ENCODE peak calls at places on chromosomes 11 and 22, in eight cellular contexts. One of them, this sample, is unnamed.

GRCh38 chr11:126246636-126247035 is 22.1 kb downstream of the SRPRA start:
- DNase-seq in endodermal cell: no peak
- DNase-seq in ACHN: no peak
- DNase-seq in EH: peak; percentile 45
- DNase-seq in midbrain: no peak
- DNase-seq in GM12892: no peak
- DNase-seq in amniotic stem cell: no peak
- DNase-seq in putamen: no peak
- DNase-seq in this sample: no peak

GRCh38 chr11:95398437-95399112 is 167.6 kb upstream of the SESN3 start:
- DNase-seq in endodermal cell: no peak
- DNase-seq in ACHN: no peak
- DNase-seq in EH: no peak
- DNase-seq in midbrain: no peak
- DNase-seq in GM12892: no peak
- DNase-seq in amniotic stem cell: no peak
- DNase-seq in putamen: no peak
- DNase-seq in this sample: no peak

GRCh38 chr11:45658292-45658991 is 7.0 kb downstream of the CHST1 start:
- DNase-seq in endodermal cell: peak; percentile 88
- DNase-seq in ACHN: no peak
- DNase-seq in EH: peak; percentile 79
- DNase-seq in midbrain: peak; percentile 49
- DNase-seq in GM12892: no peak
- DNase-seq in amniotic stem cell: peak; percentile 27
- DNase-seq in putamen: no peak
- DNase-seq in this sample: peak; percentile 71

GRCh38 chr11:57514538-57515331 is 767 bp downstream of the SLC43A1 start:
- DNase-seq in endodermal cell: peak; percentile 81
- DNase-seq in ACHN: no peak
- DNase-seq in EH: peak; percentile 57
- DNase-seq in midbrain: no peak
- DNase-seq in GM12892: peak; percentile 62
- DNase-seq in amniotic stem cell: no peak
- DNase-seq in putamen: no peak
- DNase-seq in this sample: no peak

GRCh38 chr11:69808708-69809107 is 10.5 kb downstream of the FGF3 start:
- DNase-seq in endodermal cell: peak; percentile 75
- DNase-seq in ACHN: no peak
- DNase-seq in EH: peak; percentile 61
- DNase-seq in midbrain: no peak
- DNase-seq in GM12892: no peak
- DNase-seq in amniotic stem cell: no peak
- DNase-seq in putamen: no peak
- DNase-seq in this sample: no peak

GRCh38 chr11:359181-359714 is 10.1 kb upstream of the B4GALNT4 start:
- DNase-seq in endodermal cell: no peak
- DNase-seq in ACHN: no peak
- DNase-seq in EH: no peak
- DNase-seq in midbrain: no peak
- DNase-seq in GM12892: no peak
- DNase-seq in amniotic stem cell: no peak
- DNase-seq in putamen: no peak
- DNase-seq in this sample: no peak

GRCh38 chr11:68574308-68574707 is 110.0 kb upstream of the GAL start:
- DNase-seq in endodermal cell: no peak
- DNase-seq in ACHN: no peak
- DNase-seq in EH: peak; percentile 39
- DNase-seq in midbrain: no peak
- DNase-seq in GM12892: no peak
- DNase-seq in amniotic stem cell: no peak
- DNase-seq in putamen: no peak
- DNase-seq in this sample: no peak

GRCh38 chr11:35274909-35275807 is 136.2 kb downstream of the CD44 start:
- DNase-seq in endodermal cell: peak; percentile 54
- DNase-seq in ACHN: no peak
- DNase-seq in EH: peak; percentile 63
- DNase-seq in midbrain: peak; percentile 61
- DNase-seq in GM12892: no peak
- DNase-seq in amniotic stem cell: no peak
- DNase-seq in putamen: peak; percentile 42
- DNase-seq in this sample: peak; percentile 64

GRCh38 chr11:45663486-45664375 is 1.7 kb downstream of the CHST1 start:
- DNase-seq in endodermal cell: no peak
- DNase-seq in ACHN: no peak
- DNase-seq in EH: no peak
- DNase-seq in midbrain: no peak
- DNase-seq in GM12892: no peak
- DNase-seq in amniotic stem cell: no peak
- DNase-seq in putamen: no peak
- DNase-seq in this sample: no peak

GRCh38 chr11:121802542-121802941 is 313.5 kb downstream of the BLID start:
- DNase-seq in endodermal cell: peak; percentile 67
- DNase-seq in ACHN: no peak
- DNase-seq in EH: no peak
- DNase-seq in midbrain: no peak
- DNase-seq in GM12892: no peak
- DNase-seq in amniotic stem cell: no peak
- DNase-seq in putamen: no peak
- DNase-seq in this sample: no peak

GRCh38 chr22:27094633-27095308 is 437.4 kb downstream of the MIAT start:
- DNase-seq in endodermal cell: peak; percentile 27
- DNase-seq in ACHN: no peak
- DNase-seq in EH: peak; percentile 43
- DNase-seq in midbrain: no peak
- DNase-seq in GM12892: no peak
- DNase-seq in amniotic stem cell: no peak
- DNase-seq in putamen: no peak
- DNase-seq in this sample: no peak

GRCh38 chr11:67404515-67405195 is 772 bp downstream of the TBC1D10C start:
- DNase-seq in endodermal cell: no peak
- DNase-seq in ACHN: no peak
- DNase-seq in EH: no peak
- DNase-seq in midbrain: no peak
- DNase-seq in GM12892: no peak
- DNase-seq in amniotic stem cell: no peak
- DNase-seq in putamen: no peak
- DNase-seq in this sample: no peak

GRCh38 chr22:26515938-26516337 is 3.7 kb upstream of the TFIP11 start:
- DNase-seq in endodermal cell: no peak
- DNase-seq in ACHN: no peak
- DNase-seq in EH: no peak
- DNase-seq in midbrain: no peak
- DNase-seq in GM12892: no peak
- DNase-seq in amniotic stem cell: no peak
- DNase-seq in putamen: peak; percentile 13
- DNase-seq in this sample: no peak

GRCh38 chr11:125954945-125955640 is 9.2 kb downstream of the VSIG10L2 start:
- DNase-seq in endodermal cell: no peak
- DNase-seq in ACHN: no peak
- DNase-seq in EH: no peak
- DNase-seq in midbrain: no peak
- DNase-seq in GM12892: no peak
- DNase-seq in amniotic stem cell: no peak
- DNase-seq in putamen: no peak
- DNase-seq in this sample: no peak

GRCh38 chr22:19904881-19905618 is 36.5 kb upstream of the COMT start:
- DNase-seq in endodermal cell: peak; percentile 49
- DNase-seq in ACHN: no peak
- DNase-seq in EH: no peak
- DNase-seq in midbrain: no peak
- DNase-seq in GM12892: no peak
- DNase-seq in amniotic stem cell: no peak
- DNase-seq in putamen: no peak
- DNase-seq in this sample: no peak

GRCh38 chr11:115765803-115766239 is 261.6 kb upstream of the CADM1 start:
- DNase-seq in endodermal cell: no peak
- DNase-seq in ACHN: no peak
- DNase-seq in EH: peak; percentile 73
- DNase-seq in midbrain: no peak
- DNase-seq in GM12892: no peak
- DNase-seq in amniotic stem cell: no peak
- DNase-seq in putamen: no peak
- DNase-seq in this sample: no peak

GRCh38 chr11:128837627-128838026 is 29.5 kb downstream of the KCNJ1 start:
- DNase-seq in endodermal cell: no peak
- DNase-seq in ACHN: no peak
- DNase-seq in EH: no peak
- DNase-seq in midbrain: no peak
- DNase-seq in GM12892: no peak
- DNase-seq in amniotic stem cell: no peak
- DNase-seq in putamen: no peak
- DNase-seq in this sample: no peak

GRCh38 chr11:70077411-70078094 is 564 bp upstream of the ANO1 start:
- DNase-seq in endodermal cell: peak; percentile 54
- DNase-seq in ACHN: no peak
- DNase-seq in EH: no peak
- DNase-seq in midbrain: no peak
- DNase-seq in GM12892: no peak
- DNase-seq in amniotic stem cell: no peak
- DNase-seq in putamen: no peak
- DNase-seq in this sample: no peak

GRCh38 chr22:40463017-40463631 is 92.7 kb downstream of the SGSM3 start:
- DNase-seq in endodermal cell: no peak
- DNase-seq in ACHN: no peak
- DNase-seq in EH: no peak
- DNase-seq in midbrain: peak; percentile 7
- DNase-seq in GM12892: no peak
- DNase-seq in amniotic stem cell: no peak
- DNase-seq in putamen: no peak
- DNase-seq in this sample: peak; percentile 50

GRCh38 chr22:35399114-35399677 is 744 bp upstream of the MCM5 start:
- DNase-seq in endodermal cell: peak; percentile 66
- DNase-seq in ACHN: no peak
- DNase-seq in EH: no peak
- DNase-seq in midbrain: no peak
- DNase-seq in GM12892: no peak
- DNase-seq in amniotic stem cell: no peak
- DNase-seq in putamen: no peak
- DNase-seq in this sample: no peak

GRCh38 chr11:67646535-67647336 is 3.8 kb downstream of the ACY3 start:
- DNase-seq in endodermal cell: peak; percentile 42
- DNase-seq in ACHN: no peak
- DNase-seq in EH: no peak
- DNase-seq in midbrain: no peak
- DNase-seq in GM12892: peak; percentile 49
- DNase-seq in amniotic stem cell: no peak
- DNase-seq in putamen: no peak
- DNase-seq in this sample: no peak

GRCh38 chr22:36341640-36342041 is 46.1 kb downstream of the MYH9 start:
- DNase-seq in endodermal cell: no peak
- DNase-seq in ACHN: no peak
- DNase-seq in EH: no peak
- DNase-seq in midbrain: peak; percentile 69
- DNase-seq in GM12892: no peak
- DNase-seq in amniotic stem cell: no peak
- DNase-seq in putamen: peak; percentile 85
- DNase-seq in this sample: peak; percentile 87